ENCODE peak calls at places on chromosomes 12 and 14, in four cellular contexts. V is mesenchymal stem cell, D is IMR-90, M is neuronal stem cell. J is an unnamed sample.

GRCh38 chr12:12333980-12334709 is 15.9 kb downstream of the MANSC1 start:
- DNase-seq in V (peak; percentile 48), D (peak; percentile 46), M (no peak), J (peak; percentile 72)

GRCh38 chr14:93114068-93114710 is 1.5 kb downstream of the ITPK1 start:
- DNase-seq in V (no peak), D (no peak), M (peak; percentile 11), J (no peak)

GRCh38 chr12:116376354-116377193 is 99.1 kb upstream of the MED13L start:
- DNase-seq in V (peak; percentile 88), D (peak; percentile 83), M (no peak), J (no peak)

GRCh38 chr12:20132818-20133217 is 235.5 kb upstream of the PDE3A start:
- DNase-seq in V (no peak), D (no peak), M (no peak), J (no peak)

GRCh38 chr14:35400707-35401421 is 3.7 kb downstream of the NFKBIA start:
- DNase-seq in V (peak; percentile 81), D (no peak), M (no peak), J (no peak)

GRCh38 chr12:45354399-45354798 is 138.5 kb downstream of the ANO6 start:
- DNase-seq in V (no peak), D (no peak), M (no peak), J (no peak)

GRCh38 chr12:52517888-52518287 is 2.3 kb downstream of the KRT5 start:
- DNase-seq in V (no peak), D (no peak), M (no peak), J (no peak)

GRCh38 chr12:64390275-64390851 is at the start of gene C12orf56:
- DNase-seq in V (no peak), D (no peak), M (no peak), J (peak; percentile 87)

GRCh38 chr14:96662116-96662901 is 134.9 kb upstream of the VRK1 start:
- DNase-seq in V (no peak), D (no peak), M (no peak), J (no peak)

GRCh38 chr14:36313898-36314297 is 6.5 kb downstream of the MBIP start:
- DNase-seq in V (no peak), D (no peak), M (no peak), J (no peak)

GRCh38 chr12:109112720-109113465 is 3.5 kb upstream of the ACACB start:
- DNase-seq in V (no peak), D (no peak), M (no peak), J (no peak)

GRCh38 chr14:51333901-51334432 is 93.9 kb downstream of the TMX1 start:
- DNase-seq in V (no peak), D (peak; percentile 64), M (no peak), J (no peak)

GRCh38 chr14:68841030-68841809 is 48.4 kb upstream of the ZFP36L1 start:
- DNase-seq in V (no peak), D (peak; percentile 71), M (no peak), J (no peak)

GRCh38 chr14:91245029-91245428 is 525 bp upstream of the GPR68 start:
- DNase-seq in V (no peak), D (no peak), M (no peak), J (no peak)

GRCh38 chr12:3938042-3938544 is 64.9 kb upstream of the PARP11 start:
- DNase-seq in V (no peak), D (no peak), M (no peak), J (no peak)

GRCh38 chr12:86724716-86725115 is 468.5 kb upstream of the MGAT4C start:
- DNase-seq in V (peak; percentile 91), D (peak; percentile 86), M (no peak), J (no peak)

GRCh38 chr12:26791328-26791791 is 41.6 kb downstream of the ITPR2 start:
- DNase-seq in V (peak; percentile 62), D (peak; percentile 43), M (no peak), J (no peak)

GRCh38 chr12:92288533-92288932 is 142.9 kb upstream of the BTG1 start:
- DNase-seq in V (no peak), D (no peak), M (no peak), J (no peak)

GRCh38 chr12:26340649-26341048 is 145.3 kb downstream of the SSPN start:
- DNase-seq in V (no peak), D (no peak), M (no peak), J (no peak)

GRCh38 chr12:50055831-50056628 is 1.4 kb upstream of the ASIC1 start:
- DNase-seq in V (peak; percentile 64), D (peak; percentile 46), M (no peak), J (peak; percentile 81)

GRCh38 chr14:55446127-55446736 is 5.8 kb upstream of the TBPL2 start:
- DNase-seq in V (peak; percentile 80), D (peak; percentile 86), M (peak; percentile 82), J (peak; percentile 71)

GRCh38 chr12:68882251-68882964 is 50.6 kb downstream of the CPM start:
- DNase-seq in V (no peak), D (no peak), M (no peak), J (no peak)

GRCh38 chr12:121184425-121184824 is 25.5 kb upstream of the P2RX4 start:
- DNase-seq in V (no peak), D (no peak), M (no peak), J (peak; percentile 79)

GRCh38 chr12:110217996-110218674 is 62.9 kb upstream of the ATP2A2 start:
- DNase-seq in V (peak; percentile 36), D (no peak), M (no peak), J (no peak)

GRCh38 chr14:23942587-23942986 is 11.0 kb upstream of the DHRS4 start:
- DNase-seq in V (no peak), D (no peak), M (no peak), J (no peak)

GRCh38 chr14:24710403-24711063 is 76.5 kb upstream of the GZMB start:
- DNase-seq in V (peak; percentile 43), D (peak; percentile 59), M (peak; percentile 59), J (peak; percentile 55)

GRCh38 chr12:131007794-131008460 is 54.2 kb downstream of the ADGRD1 start:
- DNase-seq in V (no peak), D (no peak), M (no peak), J (no peak)

GRCh38 chr14:60509438-60510253 is 700 bp downstream of the SIX6 start:
- DNase-seq in V (no peak), D (no peak), M (peak; percentile 41), J (peak; percentile 72)

GRCh38 chr14:100145682-100146464 is 13.6 kb downstream of the DEGS2 start:
- DNase-seq in V (no peak), D (no peak), M (no peak), J (no peak)

GRCh38 chr12:108722992-108723766 is 8.1 kb downstream of the CORO1C start:
- DNase-seq in V (peak; percentile 86), D (peak; percentile 95), M (no peak), J (no peak)

GRCh38 chr14:94867209-94867608 is 97.3 kb upstream of the GSC start:
- DNase-seq in V (no peak), D (no peak), M (no peak), J (no peak)

GRCh38 chr12:50715174-50715573 is 48.7 kb upstream of the ATF1 start:
- DNase-seq in V (no peak), D (peak; percentile 12), M (no peak), J (no peak)

GRCh38 chr12:51076235-51076930 is 7.0 kb downstream of the CSRNP2 start:
- DNase-seq in V (no peak), D (no peak), M (no peak), J (no peak)

DNA sequence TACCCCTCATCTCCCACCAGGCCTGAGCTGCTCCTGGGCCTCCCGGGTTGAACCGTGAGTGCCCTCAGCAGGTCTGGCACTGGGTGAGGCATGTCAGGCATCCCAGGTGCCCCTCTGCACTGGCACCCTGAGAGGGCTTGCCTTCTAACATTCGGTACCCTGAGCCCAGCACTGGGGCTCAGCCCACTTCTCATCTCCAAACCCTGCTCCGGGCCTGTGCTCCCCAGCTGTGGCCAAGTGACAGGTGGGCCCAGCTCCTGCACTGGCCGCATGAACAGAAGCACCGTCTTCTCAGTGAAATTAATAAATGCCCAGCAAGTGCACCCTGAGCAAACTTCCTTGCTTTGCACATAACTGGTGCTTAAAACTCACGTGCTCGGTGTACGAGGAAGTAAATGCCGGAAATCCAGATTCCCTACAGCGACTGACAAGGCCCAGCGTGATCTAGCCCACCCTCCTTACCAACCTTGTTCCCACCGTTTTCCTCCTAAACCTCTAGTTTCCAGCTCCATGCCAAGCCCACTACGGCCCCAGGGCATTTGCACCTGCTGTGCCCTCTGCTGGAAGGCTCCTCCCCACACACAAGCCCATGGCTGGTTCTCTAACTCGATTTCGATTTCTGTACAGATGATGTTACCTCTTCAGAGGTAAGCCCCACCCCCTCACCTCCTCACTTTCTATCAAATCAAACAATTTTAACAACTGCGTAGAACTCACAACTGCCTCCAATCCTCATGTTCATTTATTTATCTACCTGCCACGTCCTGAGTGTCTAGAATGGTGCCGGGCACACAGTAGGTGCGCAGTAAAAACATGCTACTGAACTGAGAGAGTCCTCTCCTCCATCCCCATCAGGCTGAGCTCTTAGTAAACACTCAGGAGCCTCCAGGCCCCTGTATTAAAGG is 115.3 kb upstream of the NCOR2 start:
- DNase-seq in V (no peak), D (no peak), M (no peak), J (no peak)
- H2BK120ac ChIP-seq in V (peak overlapping the region; percentile 90), D (peak overlapping the region; percentile 89), M (no peak overlapping the region), J (no peak overlapping the region)

GRCh38 chr12:113500662-113501435 is 29.2 kb upstream of the LHX5 start:
- DNase-seq in V (no peak), D (no peak), M (no peak), J (peak; percentile 67)
- H2BK120ac ChIP-seq in V (no peak overlapping the region), D (no peak overlapping the region), M (no peak overlapping the region), J (no peak overlapping the region)

DNA sequence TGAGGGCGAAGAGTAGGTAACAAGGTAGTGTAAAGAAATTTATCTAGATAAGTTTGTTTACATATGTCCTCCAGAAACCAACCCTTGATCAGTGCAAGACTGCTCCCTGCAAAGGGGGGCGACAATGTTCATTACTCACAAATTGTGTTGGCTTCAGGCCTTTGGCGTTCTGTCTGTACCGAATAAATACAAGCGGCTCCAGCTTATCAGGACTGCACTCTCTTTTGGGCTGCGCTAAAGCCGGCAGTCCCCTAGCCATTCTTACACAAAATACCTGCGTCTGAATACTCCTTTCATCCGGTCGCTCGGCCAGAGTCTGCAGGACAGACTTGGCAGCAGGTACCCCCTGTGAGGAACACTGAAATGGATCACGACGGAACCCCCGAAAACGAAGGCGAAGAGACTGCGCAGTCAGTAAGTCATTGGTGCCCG is 116.4 kb downstream of the PPHLN1 start:
- DNase-seq in V (no peak), D (no peak), M (no peak), J (no peak)
- H2BK120ac ChIP-seq in V (no peak overlapping the region), D (no peak overlapping the region), M (no peak overlapping the region), J (no peak overlapping the region)

DNA sequence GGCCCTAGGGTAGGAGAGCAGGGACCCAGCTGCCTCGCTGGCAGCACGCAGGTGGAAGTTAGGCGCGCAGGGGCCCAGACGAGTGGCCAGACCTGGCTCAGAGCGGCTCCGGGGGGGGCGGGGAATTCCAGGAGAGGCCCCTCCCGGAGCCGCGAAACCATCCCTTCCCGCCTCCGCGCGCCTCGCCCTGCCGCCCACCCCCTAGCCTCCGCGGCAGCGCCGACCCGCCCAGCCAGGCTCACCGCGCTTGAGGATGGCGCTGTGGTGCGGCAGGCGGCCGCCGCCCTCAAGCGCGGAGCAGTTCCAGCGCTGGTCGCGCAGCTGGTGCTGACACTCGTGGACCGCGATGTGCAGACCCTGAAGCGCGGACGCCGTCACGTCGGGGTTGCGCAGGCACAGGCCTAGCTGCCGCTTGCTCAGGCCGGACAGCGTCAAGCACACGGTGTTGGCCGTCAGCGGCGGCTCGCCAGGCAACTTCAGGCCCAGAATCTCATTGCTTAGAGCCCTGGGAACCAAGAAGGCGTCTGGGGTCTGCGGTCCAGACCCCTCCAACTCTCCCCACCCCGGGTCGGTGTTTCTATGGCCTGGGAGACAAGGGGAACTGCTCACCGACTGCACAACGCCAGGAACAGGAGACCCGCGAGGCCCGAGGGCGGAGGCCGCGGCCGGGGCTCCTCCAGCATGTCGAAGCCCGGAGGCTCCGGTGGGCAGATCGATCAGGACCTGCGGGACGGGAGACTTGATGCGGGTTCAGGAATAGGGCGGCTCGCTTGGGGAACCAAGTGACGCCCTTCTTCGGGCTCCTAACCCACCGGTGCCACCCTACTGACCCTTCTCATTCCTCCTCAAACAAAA is 1.5 kb downstream of the WNT10B start:
- DNase-seq in V (peak; percentile 39), D (no peak), M (no peak), J (peak; percentile 50)
- H2BK120ac ChIP-seq in V (no peak overlapping the region), D (no peak overlapping the region), M (no peak overlapping the region), J (no peak overlapping the region)

J was measured in H9.